ENCODE peak calls at places on chromosome 9, in eight cellular contexts. H is prostate gland, O is suprapubic skin, G is stomach, A is sigmoid colon, L is upper lobe of left lung, C is HCT116, V is GM12878. D is an unnamed sample. For H3K4me1, the result is how much of the 10 kb centered on the place peaks cover.

GRCh38 chr9:115133649-115134048 is 15.7 kb upstream of the TNC start:
- DNase-seq in H (no peak), O (no peak), G (no peak), A (no peak), L (no peak), C (no peak), V (no peak), D (no peak)

GRCh38 chr9:106897223-106897622 is 34.3 kb downstream of the ZNF462 start:
- DNase-seq in H (no peak), O (no peak), G (no peak), A (no peak), L (no peak), C (no peak), V (no peak), D (no peak)

GRCh38 chr9:12014488-12014887 is 678.7 kb upstream of the TYRP1 start:
- DNase-seq in H (no peak), O (no peak), G (no peak), A (no peak), L (no peak), C (no peak), V (no peak), D (no peak)

GRCh38 chr9:79577969-79578723 is 6.4 kb downstream of the TLE4 start:
- DNase-seq in H (no peak), O (no peak), G (no peak), A (no peak), L (no peak), C (no peak), V (no peak), D (no peak)

GRCh38 chr9:127767909-127768331 is 10.5 kb downstream of the SH2D3C start:
- DNase-seq in H (no peak), O (no peak), G (no peak), A (no peak), L (no peak), C (no peak), V (no peak), D (no peak)

GRCh38 chr9:87546704-87547103 is 49.0 kb downstream of the DAPK1 start:
- DNase-seq in H (no peak), O (no peak), G (no peak), A (no peak), L (no peak), C (no peak), V (no peak), D (no peak)

GRCh38 chr9:127805620-127806019 is 2.9 kb downstream of the FPGS start:
- DNase-seq in H (no peak), O (no peak), G (no peak), A (no peak), L (no peak), C (peak), V (no peak), D (no peak)

GRCh38 chr9:133775951-133776905 is 38.1 kb upstream of the SARDH start:
- DNase-seq in H (no peak), O (no peak), G (no peak), A (no peak), L (no peak), C (no peak), V (no peak), D (no peak)

GRCh38 chr9:89606049-89606481 is 1.3 kb downstream of the GADD45G start:
- DNase-seq in H (peak), O (peak), G (peak), A (peak), L (peak), C (no peak), V (no peak), D (no peak)

GRCh38 chr9:123555612-123556011 is 199.6 kb downstream of the CRB2 start:
- DNase-seq in H (no peak), O (no peak), G (no peak), A (peak), L (no peak), C (no peak), V (no peak), D (no peak)

GRCh38 chr9:88272986-88273385 is 115.3 kb upstream of the SPIN1 start:
- DNase-seq in H (no peak), O (no peak), G (no peak), A (no peak), L (no peak), C (no peak), V (no peak), D (no peak)

GRCh38 chr9:77514886-77515711 is 133.0 kb downstream of the GNA14 start:
- DNase-seq in H (no peak), O (no peak), G (no peak), A (no peak), L (no peak), C (no peak), V (no peak), D (no peak)

GRCh38 chr9:132838291-132838690 is 39.8 kb downstream of the AK8 start:
- DNase-seq in H (no peak), O (no peak), G (no peak), A (peak), L (no peak), C (no peak), V (no peak), D (no peak)

GRCh38 chr9:91148306-91148705 is 213.4 kb downstream of the AUH start:
- DNase-seq in H (no peak), O (no peak), G (no peak), A (no peak), L (no peak), C (no peak), V (no peak), D (peak)

GRCh38 chr9:91572044-91572443 is 148.4 kb upstream of the NFIL3 start:
- DNase-seq in H (peak), O (no peak), G (no peak), A (no peak), L (no peak), C (no peak), V (no peak), D (no peak)

GRCh38 chr9:3662671-3663070 is 136.9 kb upstream of the RFX3 start:
- DNase-seq in H (no peak), O (no peak), G (no peak), A (no peak), L (no peak), C (no peak), V (no peak), D (no peak)

GRCh38 chr9:82987790-82988189 is 75.2 kb downstream of the RASEF start:
- DNase-seq in H (no peak), O (no peak), G (no peak), A (no peak), L (no peak), C (no peak), V (no peak), D (no peak)

GRCh38 chr9:31733166-31733565 is 651.3 kb upstream of the ACO1 start:
- DNase-seq in H (no peak), O (no peak), G (no peak), A (no peak), L (no peak), C (no peak), V (no peak), D (no peak)

GRCh38 chr9:119961774-119962408 is 592.7 kb upstream of the BRINP1 start:
- DNase-seq in H (no peak), O (no peak), G (peak), A (no peak), L (peak), C (peak), V (no peak), D (no peak)

GRCh38 chr9:90307177-90307833 is 335.3 kb downstream of the DIRAS2 start:
- DNase-seq in H (no peak), O (no peak), G (no peak), A (no peak), L (no peak), C (no peak), V (no peak), D (no peak)

GRCh38 chr9:96327694-96328352 is 25.8 kb upstream of the HSD17B3 start:
- DNase-seq in H (peak), O (no peak), G (peak), A (no peak), L (no peak), C (no peak), V (peak), D (no peak)

GRCh38 chr9:111870774-111871542 is 25.7 kb upstream of the UGCG start:
- DNase-seq in H (no peak), O (no peak), G (no peak), A (no peak), L (no peak), C (no peak), V (peak), D (no peak)

GRCh38 chr9:35871514-35871913 is 1.3 kb upstream of the OR13J1 start:
- DNase-seq in H (peak), O (no peak), G (peak), A (no peak), L (no peak), C (no peak), V (no peak), D (no peak)

GRCh38 chr9:134286513-134287245 is 39.6 kb upstream of the RXRA start:
- DNase-seq in H (peak), O (no peak), G (peak), A (no peak), L (no peak), C (no peak), V (no peak), D (no peak)

GRCh38 chr9:127809562-127810377 is 7.1 kb downstream of the FPGS start:
- DNase-seq in H (no peak), O (no peak), G (peak), A (no peak), L (no peak), C (no peak), V (no peak), D (peak)

GRCh38 chr9:76887003-76887821 is 18.7 kb downstream of the PRUNE2 start:
- DNase-seq in H (no peak), O (no peak), G (no peak), A (no peak), L (no peak), C (no peak), V (no peak), D (no peak)

GRCh38 chr9:23826120-23826629 is at the start of gene ELAVL2:
- DNase-seq in H (peak), O (peak), G (peak), A (peak), L (peak), C (no peak), V (peak), D (no peak)

GRCh38 chr9:112925058-112925641 is 34.5 kb upstream of the SLC46A2 start:
- DNase-seq in H (no peak), O (no peak), G (no peak), A (no peak), L (no peak), C (peak), V (no peak), D (no peak)

GRCh38 chr9:116432051-116432450 is 255.1 kb upstream of the TRIM32 start:
- DNase-seq in H (no peak), O (no peak), G (no peak), A (no peak), L (no peak), C (no peak), V (no peak), D (no peak)

GRCh38 chr9:40925149-40925548 is 203.3 kb downstream of the FOXD4L6 start:
- DNase-seq in H (no peak), O (no peak), G (no peak), A (no peak), L (no peak), C (no peak), V (no peak), D (peak)

GRCh38 chr9:91298304-91298703 is 63.4 kb downstream of the AUH start:
- DNase-seq in H (no peak), O (no peak), G (no peak), A (no peak), L (peak), C (no peak), V (no peak), D (no peak)

GRCh38 chr9:95506692-95507455 is 9.9 kb downstream of the PTCH1 start:
- DNase-seq in H (no peak), O (peak), G (peak), A (peak), L (peak), C (no peak), V (no peak), D (no peak)

GRCh38 chr9:13354733-13355132 is 75.2 kb upstream of the MPDZ start:
- DNase-seq in H (no peak), O (no peak), G (no peak), A (no peak), L (no peak), C (no peak), V (no peak), D (no peak)

GRCh38 chr9:110131499-110131898 is 76.5 kb downstream of the C9orf152 start:
- DNase-seq in H (no peak), O (no peak), G (no peak), A (no peak), L (no peak), C (no peak), V (no peak), D (no peak)

GRCh38 chr9:95605087-95605486 is 88.3 kb upstream of the PTCH1 start:
- DNase-seq in H (no peak), O (no peak), G (no peak), A (no peak), L (no peak), C (no peak), V (no peak), D (no peak)

GRCh38 chr9:4985376-4986266 is 549 bp downstream of the JAK2 start:
- DNase-seq in H (peak), O (peak), G (peak), A (peak), L (peak), C (peak), V (no peak), D (no peak)

GRCh38 chr9:80094176-80094771 is 522.5 kb downstream of the TLE4 start:
- DNase-seq in H (no peak), O (no peak), G (no peak), A (no peak), L (no peak), C (no peak), V (no peak), D (no peak)

GRCh38 chr9:108654566-108654965 is 201.2 kb downstream of the ACTL7B start:
- DNase-seq in H (no peak), O (no peak), G (no peak), A (no peak), L (no peak), C (no peak), V (no peak), D (no peak)

GRCh38 chr9:95809686-95810085 is 65.8 kb upstream of the ERCC6L2 start:
- DNase-seq in H (no peak), O (no peak), G (no peak), A (no peak), L (no peak), C (no peak), V (no peak), D (no peak)

GRCh38 chr9:136765041-136765440 is 723 bp upstream of the LCN15 start:
- DNase-seq in H (no peak), O (no peak), G (no peak), A (peak), L (no peak), C (no peak), V (no peak), D (no peak)
- TF ChIP-seq POLR2A in H (no peak), O (no peak), G (no peak), A (no peak), L (no peak), C (no peak), V (no peak), D (no peak)

GRCh38 chr9:130715270-130716077 is 21.9 kb downstream of the EXOSC2 start:
- DNase-seq in H (no peak), O (no peak), G (no peak), A (no peak), L (no peak), C (no peak), V (no peak), D (no peak)
- H3K4me1 ChIP-seq in H (under half), O (under half), G (under half), A (under half), L (under half), C (under half), V (under half), D (half or more)

GRCh38 chr9:19229725-19230355 is 653 bp upstream of the DENND4C start:
- DNase-seq in H (no peak), O (peak), G (no peak), A (peak), L (peak), C (peak), V (no peak), D (peak)
- TF ChIP-seq POLR2AphosphoS5 in H (no peak), O (no peak), G (no peak), A (peak), L (no peak), C (no peak), V (no peak), D (no peak)

GRCh38 chr9:130857864-130858730 is 23.0 kb downstream of the ABL1 start:
- DNase-seq in H (no peak), O (peak), G (no peak), A (peak), L (no peak), C (no peak), V (no peak), D (no peak)

GRCh38 chr9:130854086-130854485 is 19.0 kb downstream of the ABL1 start:
- DNase-seq in H (no peak), O (no peak), G (no peak), A (peak), L (no peak), C (no peak), V (no peak), D (no peak)

GRCh38 chr9:130856474-130856873 is 21.4 kb downstream of the ABL1 start:
- DNase-seq in H (no peak), O (no peak), G (no peak), A (no peak), L (no peak), C (no peak), V (no peak), D (no peak)

GRCh38 chr9:130852801-130853200 is 17.7 kb downstream of the ABL1 start:
- DNase-seq in H (no peak), O (peak), G (no peak), A (peak), L (no peak), C (no peak), V (no peak), D (no peak)

DNA sequence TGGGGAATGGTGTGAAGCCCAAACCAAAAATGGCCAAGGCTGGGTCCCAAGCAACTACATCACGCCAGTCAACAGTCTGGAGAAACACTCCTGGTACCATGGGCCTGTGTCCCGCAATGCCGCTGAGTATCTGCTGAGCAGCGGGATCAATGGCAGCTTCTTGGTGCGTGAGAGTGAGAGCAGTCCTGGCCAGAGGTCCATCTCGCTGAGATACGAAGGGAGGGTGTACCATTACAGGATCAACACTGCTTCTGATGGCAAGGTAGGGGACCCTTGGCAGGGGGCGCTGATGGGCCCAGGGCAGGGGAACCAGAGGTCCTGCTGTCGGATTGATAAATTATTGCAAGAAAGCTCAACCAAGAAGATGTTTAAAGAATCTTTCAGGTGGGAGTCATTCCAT is 19.8 kb downstream of the ABL1 start:
- DNase-seq in H (no peak), O (peak), G (no peak), A (peak), L (no peak), C (no peak), V (no peak), D (no peak)
- TF ChIP-seq POLR2A in H (no peak), O (no peak), G (no peak), A (no peak), L (no peak), C (no peak), V (no peak), D (no peak)

D was measured in vagina.